ENCODE peak calls at places on chromosomes 2 and 18, in ten cellular contexts. A, J, R, V, Q, U, S, T, P and H are unnamed samples.

GRCh38 chr2:233409286-233409991 is 55.1 kb downstream of the DGKD start:
- DNase-seq in T (no peak), S (no peak), U (no peak), R (no peak), A (no peak), V (no peak), P (peak), J (no peak), Q (no peak), H (no peak)

GRCh38 chr2:150520887-150521664 is 33.6 kb upstream of the RND3 start:
- DNase-seq in J (no peak), P (no peak), T (peak), U (no peak), S (no peak), A (no peak), V (no peak), Q (peak), R (no peak), H (peak)

GRCh38 chr2:75605770-75606535 is 40.6 kb upstream of the MRPL19 start:
- DNase-seq in J (no peak), A (no peak), S (no peak), V (peak), R (no peak), P (no peak), Q (peak), T (peak), U (no peak), H (peak)

GRCh38 chr2:71531522-71532047 is 78.2 kb downstream of the DYSF start:
- DNase-seq in P (no peak), A (no peak), T (no peak), R (no peak), J (peak), S (no peak), Q (peak), U (no peak), V (no peak), H (no peak)

GRCh38 chr2:127101756-127102463 is 5.0 kb downstream of the BIN1 start:
- DNase-seq in V (no peak), A (no peak), T (no peak), U (no peak), Q (no peak), P (no peak), S (no peak), J (peak), R (peak), H (no peak)

GRCh38 chr2:10300328-10300920 is 2.3 kb upstream of the HPCAL1 start:
- DNase-seq in T (no peak), J (no peak), P (no peak), V (no peak), R (no peak), A (no peak), Q (no peak), S (no peak), U (no peak), H (no peak)

GRCh38 chr2:227127236-227127635 is 36.8 kb downstream of the COL4A4 start:
- DNase-seq in P (no peak), J (no peak), A (no peak), T (no peak), V (no peak), S (no peak), U (no peak), Q (no peak), R (no peak), H (no peak)

GRCh38 chr2:20223345-20224190 is 1.4 kb downstream of the SDC1 start:
- DNase-seq in A (no peak), U (peak), T (no peak), Q (peak), S (no peak), J (peak), V (no peak), R (no peak), P (no peak), H (no peak)

GRCh38 chr2:217099561-217099960 is 239.7 kb upstream of the TNP1 start:
- DNase-seq in U (no peak), T (no peak), S (no peak), P (no peak), V (no peak), A (no peak), Q (no peak), R (peak), J (no peak), H (no peak)

GRCh38 chr2:237283136-237283928 is 130.6 kb downstream of the COL6A3 start:
- DNase-seq in T (no peak), R (no peak), A (no peak), P (no peak), J (no peak), U (no peak), S (no peak), Q (no peak), V (no peak), H (no peak)

GRCh38 chr2:101613073-101613704 is 84.3 kb upstream of the MAP4K4 start:
- DNase-seq in J (no peak), Q (no peak), R (no peak), S (no peak), A (no peak), P (no peak), T (no peak), U (no peak), V (no peak), H (no peak)

GRCh38 chr2:54741250-54741649 is 17.8 kb downstream of the EML6 start:
- DNase-seq in V (no peak), T (no peak), J (no peak), P (no peak), Q (no peak), U (no peak), A (no peak), R (no peak), S (no peak), H (no peak)

GRCh38 chr2:71779306-71779855 is 326.0 kb downstream of the DYSF start:
- DNase-seq in S (no peak), U (no peak), A (no peak), P (no peak), V (peak), T (no peak), Q (peak), R (no peak), J (no peak), H (no peak)

GRCh38 chr18:46469186-46469915 is 187.7 kb downstream of the LOXHD1 start:
- DNase-seq in U (no peak), Q (no peak), P (no peak), S (no peak), J (no peak), T (no peak), R (no peak), A (no peak), V (no peak), H (no peak)

GRCh38 chr18:69308620-69309019 is 92.1 kb upstream of the DOK6 start:
- DNase-seq in S (no peak), T (no peak), V (no peak), J (no peak), A (no peak), R (no peak), P (no peak), U (no peak), Q (no peak), H (no peak)

GRCh38 chr2:186848873-186849578 is at the start of gene ZSWIM2:
- DNase-seq in S (no peak), T (peak), A (peak), R (peak), Q (peak), P (peak), U (peak), J (peak), V (peak), H (no peak)

GRCh38 chr2:33451825-33452224 is 24.6 kb upstream of the RASGRP3 start:
- DNase-seq in S (no peak), T (no peak), A (no peak), R (no peak), Q (no peak), J (no peak), V (no peak), P (no peak), U (no peak), H (no peak)

GRCh38 chr2:237598468-237599208 is 8.1 kb upstream of the RAB17 start:
- DNase-seq in P (no peak), T (no peak), Q (no peak), V (no peak), A (no peak), R (no peak), U (no peak), S (no peak), J (no peak), H (no peak)

GRCh38 chr2:171878481-171878993 is 15.5 kb downstream of the SLC25A12 start:
- DNase-seq in R (peak), J (no peak), P (no peak), U (no peak), T (peak), V (no peak), Q (peak), A (no peak), S (no peak), H (no peak)

GRCh38 chr18:26301681-26302080 is 75.4 kb downstream of the TAF4B start:
- DNase-seq in V (no peak), Q (peak), P (peak), A (no peak), J (no peak), S (no peak), R (no peak), U (no peak), T (no peak), H (peak)

GRCh38 chr2:219459460-219460311 is 25.0 kb downstream of the SPEG start:
- DNase-seq in A (peak), J (no peak), S (peak), R (peak), U (peak), V (no peak), P (peak), T (no peak), Q (peak), H (no peak)

GRCh38 chr18:8520266-8520665 is 89.0 kb upstream of the RAB12 start:
- DNase-seq in P (no peak), R (no peak), T (no peak), U (no peak), Q (no peak), J (no peak), V (no peak), A (no peak), S (no peak), H (no peak)

GRCh38 chr2:217827430-217828201 is 175.2 kb downstream of the TNS1 start:
- DNase-seq in P (peak), J (no peak), Q (no peak), V (no peak), R (peak), A (no peak), U (no peak), S (no peak), T (no peak), H (no peak)

GRCh38 chr2:109563294-109563693 is 50.5 kb downstream of the SEPTIN10 start:
- DNase-seq in A (no peak), J (no peak), S (no peak), V (no peak), T (no peak), U (no peak), R (no peak), P (no peak), Q (no peak), H (no peak)

GRCh38 chr2:18837233-18837632 is 247.9 kb upstream of the NT5C1B start:
- DNase-seq in R (no peak), P (no peak), S (no peak), T (no peak), V (no peak), Q (no peak), U (no peak), J (no peak), A (no peak), H (no peak)

GRCh38 chr2:72147303-72147970 is at the start of gene CYP26B1:
- DNase-seq in V (no peak), A (peak), Q (no peak), S (no peak), J (peak), R (peak), P (peak), T (no peak), U (peak), H (no peak)

GRCh38 chr18:31278609-31279071 is 39.3 kb upstream of the DSG1 start:
- DNase-seq in V (no peak), T (no peak), A (no peak), R (no peak), S (no peak), Q (no peak), J (no peak), P (no peak), U (no peak), H (peak)

GRCh38 chr18:59070181-59070912 is 69.3 kb upstream of the SEC11C start:
- DNase-seq in U (peak), A (peak), V (peak), Q (peak), P (peak), J (peak), R (peak), T (peak), S (peak), H (peak)

GRCh38 chr2:1823187-1824169 is 79.2 kb upstream of the PXDN start:
- DNase-seq in P (no peak), Q (no peak), R (no peak), U (peak), A (no peak), T (no peak), S (no peak), J (no peak), V (no peak), H (no peak)

GRCh38 chr2:216551234-216551633 is 52.6 kb downstream of the RPL37A start:
- DNase-seq in A (no peak), R (no peak), J (no peak), U (no peak), Q (peak), V (peak), S (no peak), P (no peak), T (no peak), H (peak)

GRCh38 chr2:111666160-111666559 is 217.8 kb downstream of the ANAPC1 start:
- DNase-seq in A (no peak), J (no peak), P (no peak), T (no peak), R (no peak), V (no peak), U (no peak), Q (no peak), S (no peak), H (no peak)

GRCh38 chr18:1914489-1914888 is 656.8 kb downstream of the METTL4 start:
- DNase-seq in P (no peak), Q (peak), U (no peak), J (no peak), R (no peak), T (no peak), V (no peak), A (no peak), S (no peak), H (no peak)

GRCh38 chr2:118861741-118862140 is 14.3 kb upstream of the EN1 start:
- DNase-seq in V (no peak), J (no peak), U (no peak), S (no peak), P (no peak), Q (no peak), A (no peak), T (no peak), R (no peak), H (no peak)

GRCh38 chr2:94725543-94725942 is 145.7 kb upstream of the TEKT4 start:
- DNase-seq in S (no peak), J (no peak), U (no peak), A (no peak), V (no peak), R (no peak), P (no peak), T (no peak), Q (no peak), H (no peak)

GRCh38 chr18:6488956-6489355 is 74.2 kb upstream of the L3MBTL4 start:
- DNase-seq in U (no peak), J (no peak), T (no peak), R (no peak), V (no peak), P (no peak), A (no peak), S (no peak), Q (no peak), H (no peak)